ENCODE peak calls at places on chromosomes 2 and 18, in four cellular contexts. H, I, A and E are unnamed samples. For H3K4me1, the result is how much of the 10 kb centered on the place peaks cover.

GRCh38 chr2:102116675-102117471 is 25.7 kb upstream of the IL1R1 start:
- DNase-seq in H (no peak), I (no peak), A (no peak), E (no peak)

GRCh38 chr2:200761168-200761715 is 50.5 kb upstream of the BZW1 start:
- DNase-seq in A (no peak), H (no peak), I (no peak), E (no peak)

GRCh38 chr2:69509011-69509749 is 71.9 kb upstream of the NFU1 start:
- DNase-seq in I (no peak), H (no peak), A (no peak), E (no peak)

GRCh38 chr18:28109781-28110460 is 67.0 kb downstream of the CDH2 start:
- DNase-seq in I (no peak), A (no peak), H (no peak), E (no peak)

GRCh38 chr2:211174021-211174420 is 617.6 kb downstream of the CPS1 start:
- DNase-seq in A (no peak), H (no peak), I (no peak), E (no peak)

GRCh38 chr2:73827660-73828388 is 937 bp upstream of the STAMBP start:
- DNase-seq in H (no peak), A (no peak), I (no peak), E (no peak)

GRCh38 chr2:64354857-64355680 is 98.9 kb upstream of the LGALSL start:
- DNase-seq in I (no peak), A (no peak), H (peak), E (no peak)

GRCh38 chr2:240424341-240425235 is 10.9 kb upstream of the GPC1 start:
- DNase-seq in I (no peak), A (no peak), H (no peak), E (no peak)

GRCh38 chr18:58624011-58624410 is 4.9 kb downstream of the ALPK2 start:
- DNase-seq in A (no peak), I (no peak), H (no peak), E (no peak)

GRCh38 chr2:20451761-20452499 is 5.1 kb downstream of the RHOB start:
- DNase-seq in I (no peak), H (no peak), A (no peak), E (no peak)

GRCh38 chr2:217798743-217799552 is 203.8 kb downstream of the TNS1 start:
- DNase-seq in H (no peak), A (no peak), I (no peak), E (no peak)

GRCh38 chr2:636151-636621 is 41.0 kb downstream of the TMEM18 start:
- DNase-seq in A (no peak), H (no peak), I (no peak), E (no peak)

GRCh38 chr2:86227685-86228084 is 28.4 kb downstream of the MRPL35 start:
- DNase-seq in H (no peak), A (no peak), I (no peak), E (no peak)

GRCh38 chr2:39724828-39725144 is 54.3 kb downstream of the THUMPD2 start:
- DNase-seq in H (no peak), I (no peak), A (no peak), E (no peak)

GRCh38 chr18:715626-716025 is 3.2 kb upstream of the ENOSF1 start:
- DNase-seq in I (no peak), A (no peak), H (no peak), E (no peak)

DNA sequence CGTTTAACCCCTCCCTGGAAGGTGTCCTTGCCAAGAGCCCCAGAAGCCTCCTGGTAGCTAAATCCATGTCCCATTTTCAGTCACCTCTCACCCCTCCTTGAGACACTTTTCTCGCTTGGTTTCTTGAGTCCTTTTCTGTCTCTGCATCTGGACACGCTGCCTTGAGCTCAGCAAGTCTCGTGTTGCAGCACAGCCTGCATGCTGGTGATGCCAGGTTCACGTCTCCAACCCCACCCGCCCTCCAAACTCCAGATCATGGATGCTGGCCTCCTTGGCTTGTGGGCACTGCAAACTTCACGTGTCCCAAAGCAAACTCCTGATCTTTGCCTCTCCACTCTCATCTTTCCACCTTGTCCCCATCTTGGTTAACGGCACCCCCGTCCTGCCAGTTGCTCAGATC is 39.3 kb downstream of the CENPO start:
- DNase-seq in H (no peak), A (no peak), I (no peak), E (no peak)
- TF ChIP-seq NRF1 in H (no peak), A (no peak), I (no peak), E (no peak)

GRCh38 chr2:8153258-8153718 is 528.6 kb upstream of the ID2 start:
- DNase-seq in A (no peak), I (no peak), H (no peak), E (no peak)

GRCh38 chr2:8149985-8150547 is 531.8 kb upstream of the ID2 start:
- DNase-seq in H (no peak), A (no peak), I (no peak), E (no peak)

GRCh38 chr2:8152392-8153257 is 529.2 kb upstream of the ID2 start:
- DNase-seq in I (no peak), A (peak), H (no peak), E (no peak)

GRCh38 chr2:8154270-8154669 is 527.6 kb upstream of the ID2 start:
- DNase-seq in I (no peak), A (no peak), H (no peak), E (no peak)

GRCh38 chr2:8151888-8152287 is 530.0 kb upstream of the ID2 start:
- DNase-seq in H (no peak), A (no peak), I (no peak), E (no peak)
- H3K4me1 ChIP-seq in H (under half), A (under half), I (under half), E (under half)

GRCh38 chr2:110854355-110855081 is 122.1 kb downstream of the ACOXL start:
- DNase-seq in A (no peak), I (no peak), H (no peak), E (no peak)

GRCh38 chr2:110852541-110853263 is 120.3 kb downstream of the ACOXL start:
- DNase-seq in H (no peak), I (no peak), A (no peak), E (no peak)

GRCh38 chr2:110851531-110851930 is 119.2 kb downstream of the ACOXL start:
- DNase-seq in H (no peak), A (no peak), I (no peak), E (no peak)

GRCh38 chr2:110852051-110852450 is 119.7 kb downstream of the ACOXL start:
- DNase-seq in H (no peak), I (no peak), A (no peak), E (no peak)

DNA sequence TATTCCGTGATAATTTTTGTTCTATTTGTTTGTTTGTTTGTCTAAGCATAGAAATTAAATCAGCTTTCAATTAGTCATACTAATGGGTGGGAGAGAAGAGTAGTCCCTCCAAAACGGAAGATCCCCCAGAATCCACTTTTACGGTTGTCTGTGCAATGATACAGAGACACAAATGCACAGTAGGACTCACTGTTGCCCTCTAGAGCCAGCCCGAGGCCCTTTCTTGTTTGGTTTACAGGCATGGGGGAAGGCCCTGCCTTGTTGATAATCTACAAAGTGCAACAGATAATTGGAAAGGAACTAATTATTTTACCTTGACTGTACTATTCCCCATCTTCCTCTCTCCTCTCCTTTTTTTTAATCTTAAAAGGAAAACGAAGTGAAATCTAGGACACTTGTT is 121.1 kb downstream of the ACOXL start:
- DNase-seq in I (no peak), A (no peak), H (peak), E (no peak)
- TF ChIP-seq RFX5 in I (no peak), A (no peak), H (no peak), E (no peak)

DNA sequence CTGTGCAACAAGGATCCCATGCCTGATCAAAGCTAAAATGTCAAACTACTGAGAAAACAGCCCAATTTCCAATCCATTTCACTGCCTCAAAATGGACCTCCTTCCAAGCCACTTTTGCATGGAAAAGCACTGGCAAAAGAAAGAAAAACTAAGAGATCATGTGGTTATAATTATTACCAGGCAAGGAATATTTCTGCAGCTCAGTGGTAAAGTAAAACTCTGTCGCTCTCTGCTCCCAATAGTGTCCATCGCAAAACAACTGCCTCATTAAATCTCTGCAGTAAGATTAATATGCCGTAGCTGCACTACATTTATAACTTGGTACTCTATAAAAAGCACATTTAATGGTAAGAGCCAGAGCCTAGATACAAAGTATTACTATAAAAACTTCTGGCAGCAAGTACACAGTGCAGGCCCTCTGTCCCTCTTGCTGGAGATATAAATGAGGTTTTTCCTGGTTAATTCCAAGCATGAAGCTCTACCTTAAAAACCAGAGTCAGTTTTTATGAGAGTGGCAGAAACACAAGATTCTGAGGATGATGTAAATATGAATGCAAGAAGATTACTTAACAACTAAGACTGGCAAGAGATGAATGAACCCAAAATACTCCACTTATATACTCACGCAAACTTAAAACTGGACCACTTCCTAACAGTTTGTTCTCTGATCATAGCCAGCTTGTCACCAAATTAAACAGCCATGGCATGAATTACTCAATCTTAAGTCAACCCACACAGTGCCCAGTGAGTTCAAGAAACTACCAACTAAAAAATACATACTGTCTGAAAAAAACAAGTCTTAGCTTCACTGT is 25.5 kb downstream of the ZNF521 start:
- DNase-seq in H (no peak), I (no peak), A (no peak), E (no peak)
- TF ChIP-seq NRF1 in H (no peak), I (no peak), A (no peak), E (no peak)

DNA sequence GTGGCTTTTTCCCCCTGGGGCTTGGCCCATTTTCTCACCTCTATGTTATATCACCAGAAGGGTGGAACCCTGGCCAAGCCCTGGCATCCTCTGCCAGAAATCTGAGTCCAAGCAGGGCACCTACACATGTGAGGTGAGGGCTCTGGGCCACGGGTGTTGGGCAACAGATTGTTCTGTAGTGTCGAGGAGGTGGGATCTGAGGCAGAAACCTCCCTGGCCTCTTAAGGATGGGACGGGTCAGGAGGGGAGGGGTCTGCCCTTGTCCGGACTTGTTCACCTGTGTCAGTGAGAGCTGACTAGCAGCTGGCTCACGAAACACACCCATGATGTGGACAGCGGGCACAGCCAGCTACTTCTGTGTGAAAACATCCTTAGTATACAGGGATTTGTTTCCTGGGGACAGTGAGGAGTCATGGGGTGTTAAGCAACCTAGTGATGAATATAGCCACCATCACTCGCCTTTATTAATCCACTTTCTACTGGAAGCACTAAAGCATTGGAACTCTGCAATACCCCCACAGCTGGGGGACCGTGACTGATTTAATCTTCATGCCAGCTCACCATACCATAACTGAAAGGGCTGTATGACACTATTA is 35.6 kb downstream of the EPAS1 start:
- DNase-seq in I (no peak), H (no peak), A (no peak), E (no peak)
- H3K4me1 ChIP-seq in I (half or more), H (under half), A (under half), E (under half)

GRCh38 chr2:70738159-70738558 is 29.8 kb downstream of the ADD2 start:
- DNase-seq in H (no peak), A (no peak), I (no peak), E (no peak)
- TF ChIP-seq RFX5 in H (no peak), A (no peak), I (no peak), E (no peak)

DNA sequence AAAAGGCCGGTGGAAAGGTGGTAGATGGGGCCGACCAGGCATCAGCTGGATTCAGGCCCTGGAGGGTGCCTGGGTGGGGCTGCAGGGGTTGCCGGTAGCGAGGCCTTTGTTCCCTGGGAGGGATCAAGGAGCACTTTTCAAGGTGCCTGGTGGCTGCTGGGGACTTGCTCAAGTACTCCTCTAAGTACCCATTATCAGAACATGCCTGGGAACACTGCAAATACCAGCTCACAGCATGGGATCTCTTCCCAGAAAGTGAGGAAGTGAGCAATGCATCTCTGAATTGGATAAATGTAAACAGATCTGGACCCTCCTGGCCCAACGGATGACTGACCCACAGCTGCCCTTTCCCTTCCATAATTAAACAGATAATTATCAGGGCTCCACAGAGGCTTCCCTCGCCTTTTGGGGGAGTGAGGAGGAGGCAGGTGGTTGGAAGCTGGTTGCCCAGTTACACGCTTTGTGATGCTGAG is 210.6 kb downstream of the SH3RF3 start:
- DNase-seq in H (no peak), A (no peak), I (no peak), E (no peak)
- TF ChIP-seq NRF1 in H (no peak), A (no peak), I (no peak), E (no peak)

DNA sequence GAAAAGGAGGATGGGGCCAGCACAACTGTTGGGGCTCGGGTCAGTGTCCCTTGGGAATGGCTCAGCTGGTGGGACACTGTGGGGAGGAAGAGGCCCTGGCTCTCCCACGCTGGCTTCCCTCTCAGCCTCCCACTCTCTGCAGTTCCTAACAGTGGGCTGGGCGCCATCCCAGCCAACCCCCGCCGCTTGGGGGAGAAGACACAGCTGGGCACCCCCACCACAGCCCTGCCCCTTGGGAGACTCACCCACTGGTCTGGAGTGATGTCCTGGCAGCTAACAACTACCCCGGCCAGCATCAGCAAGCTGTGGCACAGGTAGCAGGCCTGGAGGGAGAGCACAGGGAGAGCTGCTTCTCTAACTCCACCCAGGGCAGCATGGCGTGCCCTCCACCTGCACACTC is 8.3 kb upstream of the SEMA4C start:
- DNase-seq in I (no peak), H (no peak), A (no peak), E (no peak)
- H3K4me1 ChIP-seq in I (under half), H (half or more), A (under half), E (under half)